ENCODE peak calls at places on chromosomes 16 and 17, in four cellular contexts. One of them, this sample, is unnamed.

GRCh38 chr17:32777436-32777835 is 99.5 kb downstream of the MYO1D start:
- DNase-seq in CD4-positive, alpha-beta T cell: no peak
- DNase-seq in uterus: no peak
- DNase-seq in left ventricle myocardium inferior: no peak
- DNase-seq in this sample: no peak

GRCh38 chr17:78873519-78874340 is 29.3 kb downstream of the CEP295NL start:
- DNase-seq in CD4-positive, alpha-beta T cell: no peak
- DNase-seq in uterus: no peak
- DNase-seq in left ventricle myocardium inferior: peak
- DNase-seq in this sample: no peak

GRCh38 chr17:76935331-76935730 is 67.1 kb downstream of the MGAT5B start:
- DNase-seq in CD4-positive, alpha-beta T cell: no peak
- DNase-seq in uterus: no peak
- DNase-seq in left ventricle myocardium inferior: no peak
- DNase-seq in this sample: no peak

GRCh38 chr17:8726477-8726876 is 18.2 kb downstream of the CCDC42 start:
- DNase-seq in CD4-positive, alpha-beta T cell: no peak
- DNase-seq in uterus: no peak
- DNase-seq in left ventricle myocardium inferior: no peak
- DNase-seq in this sample: no peak

GRCh38 chr16:89320717-89321501 is 103.4 kb downstream of the ZNF778 start:
- DNase-seq in CD4-positive, alpha-beta T cell: no peak
- DNase-seq in uterus: no peak
- DNase-seq in left ventricle myocardium inferior: peak
- DNase-seq in this sample: no peak

GRCh38 chr16:705748-706188 is at the start of gene FBXL16:
- DNase-seq in CD4-positive, alpha-beta T cell: no peak
- DNase-seq in uterus: no peak
- DNase-seq in left ventricle myocardium inferior: no peak
- DNase-seq in this sample: peak

GRCh38 chr16:66474750-66475199 is 47.7 kb downstream of the BEAN1 start:
- DNase-seq in CD4-positive, alpha-beta T cell: peak
- DNase-seq in uterus: no peak
- DNase-seq in left ventricle myocardium inferior: no peak
- DNase-seq in this sample: no peak

GRCh38 chr16:77967054-77968035 is 55.0 kb upstream of the CLEC3A start:
- DNase-seq in CD4-positive, alpha-beta T cell: no peak
- DNase-seq in uterus: no peak
- DNase-seq in left ventricle myocardium inferior: no peak
- DNase-seq in this sample: no peak

GRCh38 chr17:74513987-74514631 is 17.2 kb downstream of the CD300LB start:
- DNase-seq in CD4-positive, alpha-beta T cell: no peak
- DNase-seq in uterus: no peak
- DNase-seq in left ventricle myocardium inferior: no peak
- DNase-seq in this sample: no peak

GRCh38 chr16:12120331-12120981 is 143.9 kb downstream of the SNX29 start:
- DNase-seq in CD4-positive, alpha-beta T cell: no peak
- DNase-seq in uterus: no peak
- DNase-seq in left ventricle myocardium inferior: peak
- DNase-seq in this sample: no peak

GRCh38 chr17:55549140-55549539 is 37.9 kb upstream of the SMIM36 start:
- DNase-seq in CD4-positive, alpha-beta T cell: no peak
- DNase-seq in uterus: no peak
- DNase-seq in left ventricle myocardium inferior: no peak
- DNase-seq in this sample: no peak

GRCh38 chr16:58256108-58256507 is 38.7 kb downstream of the PRSS54 start:
- DNase-seq in CD4-positive, alpha-beta T cell: no peak
- DNase-seq in uterus: no peak
- DNase-seq in left ventricle myocardium inferior: no peak
- DNase-seq in this sample: no peak

GRCh38 chr17:43217614-43218087 is 6.0 kb downstream of the TMEM106A start:
- DNase-seq in CD4-positive, alpha-beta T cell: no peak
- DNase-seq in uterus: no peak
- DNase-seq in left ventricle myocardium inferior: no peak
- DNase-seq in this sample: no peak

GRCh38 chr16:25079637-25080375 is 31.7 kb upstream of the LCMT1 start:
- DNase-seq in CD4-positive, alpha-beta T cell: no peak
- DNase-seq in uterus: no peak
- DNase-seq in left ventricle myocardium inferior: no peak
- DNase-seq in this sample: no peak

GRCh38 chr17:62981933-62982332 is 15.9 kb downstream of the TANC2 start:
- DNase-seq in CD4-positive, alpha-beta T cell: no peak
- DNase-seq in uterus: no peak
- DNase-seq in left ventricle myocardium inferior: no peak
- DNase-seq in this sample: no peak

GRCh38 chr16:67349172-67349571 is 22.6 kb downstream of the LRRC36 start:
- DNase-seq in CD4-positive, alpha-beta T cell: no peak
- DNase-seq in uterus: no peak
- DNase-seq in left ventricle myocardium inferior: no peak
- DNase-seq in this sample: no peak

GRCh38 chr17:79331492-79331891 is 256.9 kb downstream of the ENGASE start:
- DNase-seq in CD4-positive, alpha-beta T cell: no peak
- DNase-seq in uterus: no peak
- DNase-seq in left ventricle myocardium inferior: no peak
- DNase-seq in this sample: no peak

GRCh38 chr17:38751803-38752118 is 780 bp upstream of the PSMB3 start:
- DNase-seq in CD4-positive, alpha-beta T cell: peak
- DNase-seq in uterus: peak
- DNase-seq in left ventricle myocardium inferior: peak
- DNase-seq in this sample: no peak

GRCh38 chr17:82963104-82963950 is 116.1 kb upstream of the METRNL start:
- DNase-seq in CD4-positive, alpha-beta T cell: peak
- DNase-seq in uterus: peak
- DNase-seq in left ventricle myocardium inferior: peak
- DNase-seq in this sample: no peak

GRCh38 chr16:50069060-50069459 is 3.3 kb downstream of the HEATR3 start:
- DNase-seq in CD4-positive, alpha-beta T cell: no peak
- DNase-seq in uterus: no peak
- DNase-seq in left ventricle myocardium inferior: no peak
- DNase-seq in this sample: no peak

GRCh38 chr16:50065624-50066481 is at the start of gene HEATR3:
- DNase-seq in CD4-positive, alpha-beta T cell: peak
- DNase-seq in uterus: peak
- DNase-seq in left ventricle myocardium inferior: peak
- DNase-seq in this sample: peak

GRCh38 chr16:50066482-50067289 is 916 bp downstream of the HEATR3 start:
- DNase-seq in CD4-positive, alpha-beta T cell: no peak
- DNase-seq in uterus: no peak
- DNase-seq in left ventricle myocardium inferior: no peak
- DNase-seq in this sample: no peak

GRCh38 chr16:50068550-50068949 is 2.8 kb downstream of the HEATR3 start:
- DNase-seq in CD4-positive, alpha-beta T cell: no peak
- DNase-seq in uterus: no peak
- DNase-seq in left ventricle myocardium inferior: no peak
- DNase-seq in this sample: no peak

DNA sequence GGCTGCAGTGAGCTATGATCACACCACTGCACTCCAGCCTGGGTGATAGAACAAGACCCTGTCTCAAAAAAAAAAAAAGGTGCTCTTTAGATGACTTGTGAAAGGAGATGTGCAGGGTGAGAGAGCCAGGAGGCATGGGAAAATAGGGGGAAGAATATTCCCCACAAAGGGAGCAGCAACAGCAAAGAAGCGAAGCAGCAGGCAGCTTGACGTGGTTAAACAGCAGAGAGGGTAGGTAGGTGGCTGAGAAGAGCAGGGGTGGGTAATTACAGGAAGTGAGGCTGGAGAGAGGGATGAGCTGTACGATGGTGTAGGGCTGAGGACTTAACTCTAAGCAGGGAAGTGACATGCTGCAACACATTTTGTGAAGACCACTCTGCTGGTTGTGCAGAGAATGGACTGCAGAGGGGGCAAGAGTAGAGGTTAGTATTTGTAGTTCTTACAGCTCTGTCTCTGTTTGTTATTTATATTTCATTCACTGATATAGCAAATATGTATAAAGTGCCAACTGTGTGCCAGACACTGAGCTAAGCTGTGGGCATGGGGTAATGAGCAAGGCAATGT is 1.6 kb downstream of the HEATR3 start:
- DNase-seq in CD4-positive, alpha-beta T cell: no peak
- DNase-seq in uterus: no peak
- DNase-seq in left ventricle myocardium inferior: no peak
- DNase-seq in this sample: no peak
- TF ChIP-seq CTCF in CD4-positive, alpha-beta T cell: peak
- TF ChIP-seq CTCF in uterus: peak
- TF ChIP-seq CTCF in left ventricle myocardium inferior: peak
- TF ChIP-seq CTCF in this sample: peak

DNA sequence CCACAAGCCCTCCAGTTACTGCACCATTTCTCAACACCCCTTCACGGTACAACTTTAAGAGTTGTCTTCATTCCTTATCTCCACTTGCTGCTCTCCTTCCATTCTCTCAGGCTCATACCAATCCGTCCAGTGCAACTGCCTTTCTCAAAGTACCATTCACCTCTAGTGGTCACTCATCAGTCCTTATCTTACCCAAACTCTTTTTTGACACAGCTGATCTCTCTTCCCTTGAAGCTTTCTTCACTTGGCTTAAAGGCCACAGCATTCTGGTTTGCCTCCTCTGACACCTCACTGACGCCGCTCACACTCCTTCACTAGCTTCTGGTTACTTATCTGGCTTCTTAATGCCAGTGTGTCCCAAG is 24.9 kb downstream of the UBE2G1 start:
- DNase-seq in CD4-positive, alpha-beta T cell: no peak
- DNase-seq in uterus: no peak
- DNase-seq in left ventricle myocardium inferior: no peak
- DNase-seq in this sample: no peak
- TF ChIP-seq CTCF in CD4-positive, alpha-beta T cell: no peak
- TF ChIP-seq CTCF in uterus: no peak
- TF ChIP-seq CTCF in left ventricle myocardium inferior: no peak
- TF ChIP-seq CTCF in this sample: no peak

GRCh38 chr16:86894925-86895324 is 316.6 kb downstream of the FOXL1 start:
- DNase-seq in CD4-positive, alpha-beta T cell: no peak
- DNase-seq in uterus: no peak
- DNase-seq in left ventricle myocardium inferior: no peak
- DNase-seq in this sample: no peak

GRCh38 chr16:86895609-86896008 is 317.3 kb downstream of the FOXL1 start:
- DNase-seq in CD4-positive, alpha-beta T cell: no peak
- DNase-seq in uterus: no peak
- DNase-seq in left ventricle myocardium inferior: no peak
- DNase-seq in this sample: no peak

GRCh38 chr16:86897486-86897885 is 319.1 kb downstream of the FOXL1 start:
- DNase-seq in CD4-positive, alpha-beta T cell: no peak
- DNase-seq in uterus: no peak
- DNase-seq in left ventricle myocardium inferior: no peak
- DNase-seq in this sample: no peak

GRCh38 chr16:86898386-86898785 is 320.0 kb downstream of the FOXL1 start:
- DNase-seq in CD4-positive, alpha-beta T cell: no peak
- DNase-seq in uterus: no peak
- DNase-seq in left ventricle myocardium inferior: no peak
- DNase-seq in this sample: no peak

GRCh38 chr16:86896976-86897375 is 318.6 kb downstream of the FOXL1 start:
- DNase-seq in CD4-positive, alpha-beta T cell: no peak
- DNase-seq in uterus: no peak
- DNase-seq in left ventricle myocardium inferior: no peak
- DNase-seq in this sample: no peak
- TF ChIP-seq CTCF in CD4-positive, alpha-beta T cell: no peak
- TF ChIP-seq CTCF in uterus: no peak
- TF ChIP-seq CTCF in left ventricle myocardium inferior: no peak
- TF ChIP-seq CTCF in this sample: no peak

DNA sequence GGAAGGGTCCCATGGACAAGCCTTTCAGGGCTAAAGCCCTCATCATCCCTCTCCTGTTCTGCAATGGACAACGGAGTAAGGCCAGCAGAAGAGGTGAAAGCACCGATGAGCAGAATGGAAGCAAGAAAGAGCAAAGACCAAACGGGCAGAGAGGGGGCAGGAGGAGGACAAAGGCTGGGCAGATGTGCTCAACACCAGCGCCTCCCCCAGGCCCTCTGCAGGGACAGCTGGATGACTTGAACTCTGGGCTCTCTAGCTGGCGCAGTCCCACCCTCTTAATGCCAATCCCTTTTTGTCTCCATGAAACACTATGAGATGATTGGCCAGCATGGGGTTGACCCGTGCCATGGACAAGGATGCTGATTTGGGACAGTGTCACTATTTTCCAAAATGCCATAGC is 22.0 kb downstream of the ACLY start:
- DNase-seq in CD4-positive, alpha-beta T cell: no peak
- DNase-seq in uterus: no peak
- DNase-seq in left ventricle myocardium inferior: no peak
- DNase-seq in this sample: no peak
- TF ChIP-seq CTCF in CD4-positive, alpha-beta T cell: no peak
- TF ChIP-seq CTCF in uterus: no peak
- TF ChIP-seq CTCF in left ventricle myocardium inferior: no peak
- TF ChIP-seq CTCF in this sample: no peak

GRCh38 chr17:10628756-10629155 is 28.4 kb downstream of the MYH3 start:
- DNase-seq in CD4-positive, alpha-beta T cell: no peak
- DNase-seq in uterus: no peak
- DNase-seq in left ventricle myocardium inferior: no peak
- DNase-seq in this sample: no peak
- TF ChIP-seq CTCF in CD4-positive, alpha-beta T cell: peak
- TF ChIP-seq CTCF in uterus: no peak
- TF ChIP-seq CTCF in left ventricle myocardium inferior: no peak
- TF ChIP-seq CTCF in this sample: no peak

GRCh38 chr16:17230932-17231581 is 239.7 kb downstream of the XYLT1 start:
- DNase-seq in CD4-positive, alpha-beta T cell: no peak
- DNase-seq in uterus: no peak
- DNase-seq in left ventricle myocardium inferior: no peak
- DNase-seq in this sample: no peak
- TF ChIP-seq CTCF in CD4-positive, alpha-beta T cell: no peak
- TF ChIP-seq CTCF in uterus: no peak
- TF ChIP-seq CTCF in left ventricle myocardium inferior: no peak
- TF ChIP-seq CTCF in this sample: no peak

GRCh38 chr17:17952691-17953090 is 19.5 kb downstream of the TOM1L2 start:
- DNase-seq in CD4-positive, alpha-beta T cell: no peak
- DNase-seq in uterus: no peak
- DNase-seq in left ventricle myocardium inferior: no peak
- DNase-seq in this sample: no peak
- TF ChIP-seq CTCF in CD4-positive, alpha-beta T cell: no peak
- TF ChIP-seq CTCF in uterus: no peak
- TF ChIP-seq CTCF in left ventricle myocardium inferior: no peak
- TF ChIP-seq CTCF in this sample: no peak

GRCh38 chr17:10754109-10754508 is 24.3 kb upstream of the TMEM220 start:
- DNase-seq in CD4-positive, alpha-beta T cell: no peak
- DNase-seq in uterus: no peak
- DNase-seq in left ventricle myocardium inferior: no peak
- DNase-seq in this sample: no peak
- TF ChIP-seq CTCF in CD4-positive, alpha-beta T cell: peak
- TF ChIP-seq CTCF in uterus: no peak
- TF ChIP-seq CTCF in left ventricle myocardium inferior: peak
- TF ChIP-seq CTCF in this sample: peak

This sample was measured in D721Med.